ENCODE peak calls at places on chromosomes 5 and 9, in six cellular contexts. One of them, this sample, is unnamed.

GRCh38 chr9:114185570-114185969 is 30.2 kb downstream of the COL27A1 start:
- ATAC-seq in A549: no peak
- ATAC-seq in K562: no peak
- ATAC-seq in upper lobe of left lung: no peak
- ATAC-seq in GM12878: no peak
- ATAC-seq in HepG2: no peak
- ATAC-seq in this sample: no peak

GRCh38 chr5:75281716-75282465 is 45.2 kb upstream of the ANKRD31 start:
- ATAC-seq in A549: no peak
- ATAC-seq in K562: no peak
- ATAC-seq in upper lobe of left lung: no peak
- ATAC-seq in GM12878: peak; percentile 33
- ATAC-seq in HepG2: peak; percentile 82
- ATAC-seq in this sample: no peak

GRCh38 chr5:136528481-136528880 is 163.1 kb upstream of the TRPC7 start:
- ATAC-seq in A549: no peak
- ATAC-seq in K562: no peak
- ATAC-seq in upper lobe of left lung: no peak
- ATAC-seq in GM12878: no peak
- ATAC-seq in HepG2: no peak
- ATAC-seq in this sample: no peak

GRCh38 chr9:135275926-135276289 is 188.4 kb downstream of the OLFM1 start:
- ATAC-seq in A549: no peak
- ATAC-seq in K562: no peak
- ATAC-seq in upper lobe of left lung: no peak
- ATAC-seq in GM12878: no peak
- ATAC-seq in HepG2: no peak
- ATAC-seq in this sample: no peak

GRCh38 chr5:113022661-113023060 is 46.1 kb downstream of the DCP2 start:
- ATAC-seq in A549: no peak
- ATAC-seq in K562: no peak
- ATAC-seq in upper lobe of left lung: peak; percentile 63
- ATAC-seq in GM12878: peak; percentile 53
- ATAC-seq in HepG2: no peak
- ATAC-seq in this sample: no peak

GRCh38 chr5:140054086-140054689 is 11.1 kb upstream of the NRG2 start:
- ATAC-seq in A549: no peak
- ATAC-seq in K562: no peak
- ATAC-seq in upper lobe of left lung: no peak
- ATAC-seq in GM12878: no peak
- ATAC-seq in HepG2: no peak
- ATAC-seq in this sample: no peak

GRCh38 chr9:105264380-105264779 is 19.9 kb downstream of the SLC44A1 start:
- ATAC-seq in A549: peak; percentile 73
- ATAC-seq in K562: no peak
- ATAC-seq in upper lobe of left lung: no peak
- ATAC-seq in GM12878: peak; percentile 64
- ATAC-seq in HepG2: no peak
- ATAC-seq in this sample: no peak

GRCh38 chr5:56175028-56175427 is 58.1 kb downstream of the ANKRD55 start:
- ATAC-seq in A549: no peak
- ATAC-seq in K562: no peak
- ATAC-seq in upper lobe of left lung: peak; percentile 46
- ATAC-seq in GM12878: no peak
- ATAC-seq in HepG2: no peak
- ATAC-seq in this sample: no peak

GRCh38 chr5:158430166-158430828 is 571.4 kb upstream of the CLINT1 start:
- ATAC-seq in A549: no peak
- ATAC-seq in K562: no peak
- ATAC-seq in upper lobe of left lung: no peak
- ATAC-seq in GM12878: peak; percentile 27
- ATAC-seq in HepG2: no peak
- ATAC-seq in this sample: peak; percentile 10

GRCh38 chr5:173733831-173734491 is 117.5 kb upstream of the BOD1 start:
- ATAC-seq in A549: no peak
- ATAC-seq in K562: no peak
- ATAC-seq in upper lobe of left lung: no peak
- ATAC-seq in GM12878: peak; percentile 10
- ATAC-seq in HepG2: no peak
- ATAC-seq in this sample: no peak

GRCh38 chr9:115133649-115134048 is 15.7 kb upstream of the TNC start:
- ATAC-seq in A549: no peak
- ATAC-seq in K562: no peak
- ATAC-seq in upper lobe of left lung: no peak
- ATAC-seq in GM12878: no peak
- ATAC-seq in HepG2: no peak
- ATAC-seq in this sample: no peak

GRCh38 chr5:86977185-86977584 is 290.5 kb upstream of the RASA1 start:
- ATAC-seq in A549: no peak
- ATAC-seq in K562: no peak
- ATAC-seq in upper lobe of left lung: no peak
- ATAC-seq in GM12878: no peak
- ATAC-seq in HepG2: no peak
- ATAC-seq in this sample: peak; percentile 77

DNA sequence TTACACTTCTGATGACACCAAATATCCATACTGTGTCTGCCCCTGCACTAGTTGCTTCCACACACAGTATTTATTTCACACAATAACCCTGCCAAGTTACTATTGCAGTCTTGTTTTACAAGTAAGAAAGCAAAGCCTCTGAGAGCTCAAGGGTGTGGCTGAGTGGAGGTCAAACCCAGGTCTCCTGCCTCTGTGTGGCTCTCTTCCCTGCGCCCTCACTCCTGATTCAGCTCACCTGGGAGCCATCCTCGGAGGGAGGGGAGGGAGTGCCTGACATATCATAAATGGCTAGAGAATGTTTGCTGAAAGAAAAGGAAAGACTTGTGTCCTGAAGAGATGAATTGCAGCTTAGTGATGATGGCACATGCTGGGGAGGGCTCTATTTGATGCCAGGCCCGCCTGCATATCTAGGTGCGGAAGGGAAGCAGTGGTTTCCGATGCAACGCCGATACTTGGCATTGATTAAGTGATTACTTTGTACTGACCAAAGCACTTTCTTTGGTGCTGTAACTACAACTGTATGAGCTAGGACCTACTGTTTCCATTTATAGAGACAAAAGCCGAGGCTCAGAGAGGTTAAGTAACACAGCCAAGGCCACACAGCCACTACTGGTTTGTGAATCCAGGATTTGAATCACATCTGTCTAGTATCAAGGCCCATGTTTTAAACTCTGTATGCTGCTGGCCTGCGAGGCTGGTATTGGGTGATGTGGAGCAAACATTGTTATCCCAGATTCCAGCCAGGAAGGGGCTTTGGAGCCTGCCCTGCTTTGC is 41.2 kb downstream of the MVB12B start:
- ATAC-seq in A549: no peak
- ATAC-seq in K562: no peak
- ATAC-seq in upper lobe of left lung: peak; percentile 54
- ATAC-seq in GM12878: no peak
- ATAC-seq in HepG2: no peak
- ATAC-seq in this sample: no peak
- TF ChIP-seq EP300 in A549: no peak
- TF ChIP-seq EP300 in K562: no peak
- TF ChIP-seq EP300 in upper lobe of left lung: no peak
- TF ChIP-seq EP300 in GM12878: no peak
- TF ChIP-seq EP300 in HepG2: no peak
- TF ChIP-seq EP300 in this sample: no peak

GRCh38 chr5:73394610-73395009 is 54.0 kb downstream of the FOXD1 start:
- ATAC-seq in A549: no peak
- ATAC-seq in K562: no peak
- ATAC-seq in upper lobe of left lung: no peak
- ATAC-seq in GM12878: no peak
- ATAC-seq in HepG2: no peak
- ATAC-seq in this sample: no peak

GRCh38 chr5:73392775-73393174 is 55.8 kb downstream of the FOXD1 start:
- ATAC-seq in A549: no peak
- ATAC-seq in K562: no peak
- ATAC-seq in upper lobe of left lung: no peak
- ATAC-seq in GM12878: no peak
- ATAC-seq in HepG2: peak; percentile 85
- ATAC-seq in this sample: no peak

GRCh38 chr5:73393606-73394489 is 54.7 kb downstream of the FOXD1 start:
- ATAC-seq in A549: no peak
- ATAC-seq in K562: no peak
- ATAC-seq in upper lobe of left lung: no peak
- ATAC-seq in GM12878: no peak
- ATAC-seq in HepG2: no peak
- ATAC-seq in this sample: no peak

GRCh38 chr5:73391441-73391871 is 57.1 kb downstream of the FOXD1 start:
- ATAC-seq in A549: no peak
- ATAC-seq in K562: no peak
- ATAC-seq in upper lobe of left lung: no peak
- ATAC-seq in GM12878: no peak
- ATAC-seq in HepG2: no peak
- ATAC-seq in this sample: no peak

DNA sequence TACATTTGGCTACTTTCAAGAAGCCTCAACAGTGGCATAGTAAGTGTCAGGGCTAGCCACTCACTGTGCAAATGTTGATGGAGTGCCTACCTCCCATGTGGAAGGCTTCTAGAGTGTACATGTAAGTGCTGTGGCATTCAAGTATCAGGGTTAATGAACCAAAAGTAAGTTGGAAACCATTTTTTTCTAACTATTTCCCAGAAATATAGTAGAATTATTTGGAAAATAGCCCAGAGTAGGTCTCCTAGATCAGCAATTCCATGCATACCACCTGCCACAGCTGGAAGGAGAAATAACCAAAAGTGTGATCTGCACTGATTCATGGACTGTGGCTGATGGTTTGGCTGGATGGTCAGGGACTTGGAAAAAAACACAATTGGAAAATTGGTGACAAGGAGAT is 53.3 kb downstream of the FOXD1 start:
- ATAC-seq in A549: no peak
- ATAC-seq in K562: no peak
- ATAC-seq in upper lobe of left lung: no peak
- ATAC-seq in GM12878: no peak
- ATAC-seq in HepG2: no peak
- ATAC-seq in this sample: no peak
- TF ChIP-seq EP300 in A549: no peak
- TF ChIP-seq EP300 in K562: no peak
- TF ChIP-seq EP300 in upper lobe of left lung: no peak
- TF ChIP-seq EP300 in GM12878: no peak
- TF ChIP-seq EP300 in HepG2: no peak
- TF ChIP-seq EP300 in this sample: no peak

GRCh38 chr5:169581580-169582227 is 1.9 kb upstream of the SPDL1 start:
- ATAC-seq in A549: peak; percentile 69
- ATAC-seq in K562: peak; percentile 15
- ATAC-seq in upper lobe of left lung: peak; percentile 46
- ATAC-seq in GM12878: peak; percentile 52
- ATAC-seq in HepG2: peak; percentile 46
- ATAC-seq in this sample: peak; percentile 48

GRCh38 chr5:169583101-169583423 is 511 bp upstream of the SPDL1 start:
- ATAC-seq in A549: peak; percentile 26
- ATAC-seq in K562: no peak
- ATAC-seq in upper lobe of left lung: no peak
- ATAC-seq in GM12878: peak; percentile 64
- ATAC-seq in HepG2: peak; percentile 59
- ATAC-seq in this sample: no peak

GRCh38 chr5:169584998-169585451 is 1.5 kb downstream of the SPDL1 start:
- ATAC-seq in A549: no peak
- ATAC-seq in K562: peak; percentile 8
- ATAC-seq in upper lobe of left lung: no peak
- ATAC-seq in GM12878: no peak
- ATAC-seq in HepG2: no peak
- ATAC-seq in this sample: no peak

GRCh38 chr5:169580964-169581363 is 2.6 kb upstream of the SPDL1 start:
- ATAC-seq in A549: no peak
- ATAC-seq in K562: no peak
- ATAC-seq in upper lobe of left lung: no peak
- ATAC-seq in GM12878: no peak
- ATAC-seq in HepG2: no peak
- ATAC-seq in this sample: no peak

GRCh38 chr5:169583424-169584215 is at the start of gene SPDL1:
- ATAC-seq in A549: peak; percentile 87
- ATAC-seq in K562: peak; percentile 97
- ATAC-seq in upper lobe of left lung: peak; percentile 96
- ATAC-seq in GM12878: peak; percentile 94
- ATAC-seq in HepG2: peak; percentile 99
- ATAC-seq in this sample: peak; percentile 93
- TF ChIP-seq EP300 in A549: no peak
- TF ChIP-seq EP300 in K562: no peak
- TF ChIP-seq EP300 in upper lobe of left lung: no peak
- TF ChIP-seq EP300 in GM12878: no peak
- TF ChIP-seq EP300 in HepG2: no peak
- TF ChIP-seq EP300 in this sample: no peak

DNA sequence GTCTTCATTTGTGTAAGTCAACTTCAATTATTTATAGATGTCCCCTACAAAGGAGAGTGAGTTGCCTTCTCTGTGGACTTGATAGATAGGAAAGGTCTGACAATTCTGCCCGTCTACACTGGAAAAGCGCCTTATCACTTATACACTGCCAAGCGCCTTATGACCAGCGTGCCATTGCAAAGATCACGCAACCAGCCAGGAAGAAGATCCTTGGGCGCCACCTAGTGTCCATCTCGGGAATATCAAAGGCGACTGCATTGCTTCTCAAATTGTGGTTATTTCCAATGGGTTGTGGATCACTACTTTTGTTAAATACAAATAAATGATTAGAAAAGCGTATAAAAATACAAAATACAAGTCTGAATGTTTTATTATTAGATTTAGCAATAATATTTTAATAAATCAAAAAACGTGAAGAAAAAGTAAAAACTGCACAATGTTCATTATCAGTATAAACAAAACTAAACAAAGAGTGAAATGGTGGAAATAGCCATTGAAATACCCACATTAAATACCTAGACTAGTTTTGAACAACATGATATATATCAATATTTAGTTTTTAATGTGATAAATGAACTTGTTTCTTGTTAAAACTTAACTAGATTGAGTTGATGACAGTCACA is 27.8 kb downstream of the SUB1 start:
- ATAC-seq in A549: peak; percentile 72
- ATAC-seq in K562: peak; percentile 89
- ATAC-seq in upper lobe of left lung: peak; percentile 87
- ATAC-seq in GM12878: peak; percentile 90
- ATAC-seq in HepG2: peak; percentile 65
- ATAC-seq in this sample: peak; percentile 80
- TF ChIP-seq EP300 in A549: no peak
- TF ChIP-seq EP300 in K562: no peak
- TF ChIP-seq EP300 in upper lobe of left lung: no peak
- TF ChIP-seq EP300 in GM12878: no peak
- TF ChIP-seq EP300 in HepG2: peak; percentile 8
- TF ChIP-seq EP300 in this sample: no peak

DNA sequence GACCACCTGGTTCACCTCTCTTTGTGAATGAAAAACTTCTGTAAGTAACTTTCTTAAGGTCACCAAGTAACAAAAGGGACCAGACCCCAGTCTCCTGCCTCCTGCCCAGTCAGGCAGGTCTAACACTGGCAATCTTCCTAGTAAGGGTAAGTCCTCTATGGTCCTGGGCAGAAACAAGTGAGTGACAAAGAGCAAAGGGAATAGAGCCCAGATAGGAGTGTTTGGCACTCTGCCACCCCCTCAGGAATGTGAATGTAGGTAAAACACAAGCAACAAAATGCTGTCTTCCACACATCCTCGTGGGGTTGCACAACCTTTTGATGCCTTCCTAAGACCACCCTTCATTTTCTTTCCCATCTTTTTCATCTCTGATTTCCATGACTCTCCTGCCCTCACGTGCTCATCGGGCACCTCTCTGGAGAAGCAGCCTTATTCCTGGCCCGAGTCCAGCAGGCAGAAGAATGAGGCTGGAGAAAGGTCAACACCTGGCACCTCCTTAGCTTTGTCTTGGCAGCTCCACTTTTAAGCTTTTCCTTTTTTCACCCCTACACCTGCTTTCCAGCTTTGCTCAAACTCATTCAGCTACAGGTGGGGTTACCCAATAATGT is 90.2 kb upstream of the LHFPL2 start:
- ATAC-seq in A549: no peak
- ATAC-seq in K562: no peak
- ATAC-seq in upper lobe of left lung: no peak
- ATAC-seq in GM12878: no peak
- ATAC-seq in HepG2: peak; percentile 29
- ATAC-seq in this sample: no peak
- TF ChIP-seq EP300 in A549: no peak
- TF ChIP-seq EP300 in K562: no peak
- TF ChIP-seq EP300 in upper lobe of left lung: no peak
- TF ChIP-seq EP300 in GM12878: no peak
- TF ChIP-seq EP300 in HepG2: no peak
- TF ChIP-seq EP300 in this sample: no peak

This sample was measured in gastroesophageal sphincter.